ENCODE peak calls at places on chromosome 10, in five cellular contexts. C, V, D, G and H are unnamed samples.

GRCh38 chr10:42491001-42491592 is 147.3 kb downstream of the ZNF33B start:
- DNase-seq in D (no peak), V (no peak), C (no peak), G (no peak), H (no peak)

GRCh38 chr10:3048114-3049019 is 19.0 kb upstream of the PFKP start:
- DNase-seq in D (no peak), C (no peak), G (no peak), V (peak), H (no peak)

GRCh38 chr10:38600696-38601095 is 506.6 kb downstream of the ZNF37A start:
- DNase-seq in G (no peak), D (no peak), C (no peak), V (no peak), H (no peak)

GRCh38 chr10:1364151-1364910 is 308.1 kb downstream of the WDR37 start:
- DNase-seq in G (no peak), V (no peak), C (peak), D (no peak), H (no peak)

GRCh38 chr10:77111611-77112550 is 525.7 kb downstream of the KCNMA1 start:
- DNase-seq in D (no peak), G (peak), V (peak), C (no peak), H (peak)

GRCh38 chr10:94677691-94678090 is 5.8 kb upstream of the CYP2C18 start:
- DNase-seq in G (no peak), C (peak), D (no peak), V (no peak), H (no peak)

GRCh38 chr10:28939352-28940157 is 262.2 kb downstream of the BAMBI start:
- DNase-seq in D (peak), C (peak), G (peak), V (no peak), H (peak)

GRCh38 chr10:97499561-97500296 is 1.0 kb downstream of the UBTD1 start:
- DNase-seq in V (no peak), D (peak), G (peak), C (peak), H (no peak)

GRCh38 chr10:50511512-50512213 is 112.1 kb downstream of the SGMS1 start:
- DNase-seq in D (no peak), C (no peak), G (no peak), V (no peak), H (no peak)

GRCh38 chr10:78695846-78696245 is 372.9 kb upstream of the ZMIZ1 start:
- DNase-seq in C (no peak), D (no peak), V (no peak), G (no peak), H (no peak)

GRCh38 chr10:18607503-18607902 is 43.9 kb downstream of the NSUN6 start:
- DNase-seq in G (peak), D (no peak), V (peak), C (peak), H (peak)